ENCODE peak calls at places on chromosomes 6 and 20, in four cellular contexts. One of them, this sample, is unnamed.

GRCh38 chr6:32529697-32530429 is at the start of gene HLA-DRB5:
- DNase-seq in effector CD4-positive, alpha-beta T cell: no peak
- DNase-seq in NCI-H1105 treated with DMSO at 0.1 percent for 48 hours: no peak
- DNase-seq in NT2/D1: no peak
- DNase-seq in this sample: no peak

GRCh38 chr6:119346450-119346849 is 3.1 kb downstream of the MAN1A1 start:
- DNase-seq in effector CD4-positive, alpha-beta T cell: no peak
- DNase-seq in NCI-H1105 treated with DMSO at 0.1 percent for 48 hours: no peak
- DNase-seq in NT2/D1: no peak
- DNase-seq in this sample: peak

GRCh38 chr20:48864738-48865318 is 37.0 kb upstream of the PREX1 start:
- DNase-seq in effector CD4-positive, alpha-beta T cell: no peak
- DNase-seq in NCI-H1105 treated with DMSO at 0.1 percent for 48 hours: no peak
- DNase-seq in NT2/D1: no peak
- DNase-seq in this sample: no peak

GRCh38 chr6:138970856-138971425 is 17.1 kb downstream of the REPS1 start:
- DNase-seq in effector CD4-positive, alpha-beta T cell: no peak
- DNase-seq in NCI-H1105 treated with DMSO at 0.1 percent for 48 hours: no peak
- DNase-seq in NT2/D1: no peak
- DNase-seq in this sample: no peak

GRCh38 chr6:148972481-148972880 is 225.7 kb downstream of the UST start:
- DNase-seq in effector CD4-positive, alpha-beta T cell: peak
- DNase-seq in NCI-H1105 treated with DMSO at 0.1 percent for 48 hours: peak
- DNase-seq in NT2/D1: peak
- DNase-seq in this sample: peak

GRCh38 chr20:7161690-7162089 is 394.2 kb downstream of the BMP2 start:
- DNase-seq in effector CD4-positive, alpha-beta T cell: no peak
- DNase-seq in NCI-H1105 treated with DMSO at 0.1 percent for 48 hours: peak
- DNase-seq in NT2/D1: no peak
- DNase-seq in this sample: peak

GRCh38 chr6:79463721-79464120 is 73.5 kb downstream of the LCA5 start:
- DNase-seq in effector CD4-positive, alpha-beta T cell: no peak
- DNase-seq in NCI-H1105 treated with DMSO at 0.1 percent for 48 hours: no peak
- DNase-seq in NT2/D1: peak
- DNase-seq in this sample: no peak

GRCh38 chr6:16633961-16634360 is 127.3 kb downstream of the ATXN1 start:
- DNase-seq in effector CD4-positive, alpha-beta T cell: no peak
- DNase-seq in NCI-H1105 treated with DMSO at 0.1 percent for 48 hours: no peak
- DNase-seq in NT2/D1: no peak
- DNase-seq in this sample: no peak

GRCh38 chr6:37985355-37985754 is 165.8 kb downstream of the ZFAND3 start:
- DNase-seq in effector CD4-positive, alpha-beta T cell: no peak
- DNase-seq in NCI-H1105 treated with DMSO at 0.1 percent for 48 hours: no peak
- DNase-seq in NT2/D1: no peak
- DNase-seq in this sample: no peak

GRCh38 chr6:28719275-28719940 is 193.7 kb downstream of the GPX5 start:
- DNase-seq in effector CD4-positive, alpha-beta T cell: no peak
- DNase-seq in NCI-H1105 treated with DMSO at 0.1 percent for 48 hours: no peak
- DNase-seq in NT2/D1: no peak
- DNase-seq in this sample: no peak

GRCh38 chr6:113936093-113936934 is 34.6 kb downstream of the HDAC2 start:
- DNase-seq in effector CD4-positive, alpha-beta T cell: no peak
- DNase-seq in NCI-H1105 treated with DMSO at 0.1 percent for 48 hours: peak
- DNase-seq in NT2/D1: peak
- DNase-seq in this sample: peak

GRCh38 chr6:56475736-56476457 is 166.8 kb downstream of the DST start:
- DNase-seq in effector CD4-positive, alpha-beta T cell: no peak
- DNase-seq in NCI-H1105 treated with DMSO at 0.1 percent for 48 hours: peak
- DNase-seq in NT2/D1: no peak
- DNase-seq in this sample: no peak

GRCh38 chr6:169320013-169320412 is 66.4 kb upstream of the THBS2 start:
- DNase-seq in effector CD4-positive, alpha-beta T cell: no peak
- DNase-seq in NCI-H1105 treated with DMSO at 0.1 percent for 48 hours: no peak
- DNase-seq in NT2/D1: no peak
- DNase-seq in this sample: no peak

This sample was measured in NCI-H526 treated with DMSO at 0.1 percent for 48 hours.